ENCODE peak calls at places on chromosomes 7 and 10, in four cellular contexts. X, Z, P and R are unnamed samples.

GRCh38 chr7:141754939-141755338 is 9.0 kb upstream of the TAS2R3 start:
- DNase-seq in X (peak; percentile 9), Z (no peak), P (peak; percentile 58), R (no peak)

GRCh38 chr7:100768784-100769183 is 35.4 kb downstream of the ZAN start:
- DNase-seq in X (no peak), Z (no peak), P (no peak), R (no peak)

GRCh38 chr7:142476077-142476476 is 218.2 kb upstream of the PRSS58 start:
- DNase-seq in X (peak; percentile 27), Z (no peak), P (no peak), R (peak; percentile 61)

GRCh38 chr10:72424561-72424960 is 69.8 kb upstream of the DNAJB12 start:
- DNase-seq in X (no peak), Z (no peak), P (no peak), R (no peak)

GRCh38 chr7:17371656-17372524 is 73.4 kb downstream of the AHR start:
- DNase-seq in X (peak; percentile 97), Z (peak; percentile 99), P (no peak), R (peak; percentile 98)

GRCh38 chr10:68348265-68348741 is 15.6 kb upstream of the PBLD start:
- DNase-seq in X (peak; percentile 54), Z (peak; percentile 46), P (peak; percentile 33), R (peak; percentile 27)

GRCh38 chr10:117541405-117541908 is 1.1 kb upstream of the EMX2 start:
- DNase-seq in X (peak; percentile 92), Z (no peak), P (no peak), R (no peak)

GRCh38 chr10:72889391-72889831 is 4.1 kb upstream of the OIT3 start:
- DNase-seq in X (peak; percentile 17), Z (no peak), P (no peak), R (peak; percentile 15)

GRCh38 chr7:119761776-119762175 is 511.2 kb upstream of the KCND2 start:
- DNase-seq in X (no peak), Z (no peak), P (no peak), R (no peak)

GRCh38 chr7:6284461-6285360 is 12.3 kb upstream of the CYTH3 start:
- DNase-seq in X (no peak), Z (peak; percentile 82), P (no peak), R (no peak)

GRCh38 chr10:46536171-46536570 is 20.3 kb downstream of the GPRIN2 start:
- DNase-seq in X (no peak), Z (no peak), P (no peak), R (no peak)

GRCh38 chr10:71090330-71090729 is 122.0 kb upstream of the UNC5B start:
- DNase-seq in X (no peak), Z (no peak), P (no peak), R (no peak)

GRCh38 chr7:159017741-159018140 is 126.9 kb downstream of the VIPR2 start:
- DNase-seq in X (no peak), Z (no peak), P (no peak), R (no peak)

GRCh38 chr7:116101709-116102108 is 71.1 kb upstream of the TFEC start:
- DNase-seq in X (peak; percentile 23), Z (no peak), P (no peak), R (peak; percentile 55)

GRCh38 chr7:17622443-17622842 is 317.9 kb downstream of the SNX13 start:
- DNase-seq in X (no peak), Z (no peak), P (no peak), R (no peak)

GRCh38 chr10:102150970-102151773 is 1.0 kb upstream of the NOLC1 start:
- DNase-seq in X (peak; percentile 51), Z (peak; percentile 70), P (no peak), R (peak; percentile 78)

GRCh38 chr10:124725171-124725631 is 19.0 kb downstream of the FAM53B start:
- DNase-seq in X (no peak), Z (no peak), P (no peak), R (no peak)

GRCh38 chr7:95011156-95011928 is 103.9 kb downstream of the PPP1R9A start:
- DNase-seq in X (peak; percentile 75), Z (peak; percentile 60), P (no peak), R (peak; percentile 89)

GRCh38 chr10:35216303-35216905 is 89.8 kb downstream of the CREM start:
- DNase-seq in X (no peak), Z (peak; percentile 34), P (peak; percentile 23), R (peak; percentile 20)

GRCh38 chr7:36303202-36304098 is 86.2 kb upstream of the ANLN start:
- DNase-seq in X (peak; percentile 97), Z (peak; percentile 99), P (peak; percentile 99), R (peak; percentile 87)